ENCODE peak calls at places on chromosomes 11 and 22, in eight cellular contexts. H, M, Y, S, N, R, F and T are unnamed samples.

GRCh38 chr11:7469351-7469865 is 15.9 kb upstream of the OLFML1 start:
- DNase-seq in H (no peak), M (no peak), Y (no peak), S (no peak), N (no peak), R (no peak), F (no peak), T (no peak)

GRCh38 chr11:42521994-42522393 is 789.8 kb upstream of the API5 start:
- DNase-seq in H (no peak), M (no peak), Y (no peak), S (no peak), N (no peak), R (peak), F (no peak), T (no peak)

GRCh38 chr11:62923634-62924411 is 2.7 kb upstream of the CHRM1 start:
- DNase-seq in H (no peak), M (peak), Y (no peak), S (no peak), N (peak), R (no peak), F (no peak), T (no peak)

GRCh38 chr11:97355230-97355629 is 965.4 kb downstream of the JRKL start:
- DNase-seq in H (no peak), M (no peak), Y (no peak), S (no peak), N (no peak), R (no peak), F (no peak), T (no peak)

GRCh38 chr11:132312161-132312560 is 941.7 kb downstream of the NTM start:
- DNase-seq in H (peak), M (peak), Y (no peak), S (peak), N (no peak), R (peak), F (no peak), T (no peak)

GRCh38 chr11:3996651-3997050 is 97.9 kb upstream of the RRM1 start:
- DNase-seq in H (no peak), M (no peak), Y (no peak), S (no peak), N (no peak), R (no peak), F (no peak), T (no peak)

GRCh38 chr11:69479591-69480271 is 1.7 kb upstream of the LINC01488 start:
- DNase-seq in H (no peak), M (no peak), Y (peak), S (no peak), N (no peak), R (no peak), F (no peak), T (no peak)

GRCh38 chr11:76228122-76229000 is 22.1 kb upstream of the WNT11 start:
- DNase-seq in H (no peak), M (no peak), Y (peak), S (no peak), N (no peak), R (no peak), F (no peak), T (no peak)

GRCh38 chr11:92388380-92388779 is 163.8 kb downstream of the FAT3 start:
- DNase-seq in H (no peak), M (no peak), Y (no peak), S (no peak), N (no peak), R (no peak), F (no peak), T (no peak)

GRCh38 chr11:7004482-7004881 is 15.7 kb downstream of the ZNF214 start:
- DNase-seq in H (no peak), M (peak), Y (no peak), S (peak), N (no peak), R (peak), F (no peak), T (no peak)

GRCh38 chr11:105589346-105589745 is 20.5 kb upstream of the GRIA4 start:
- DNase-seq in H (no peak), M (no peak), Y (no peak), S (no peak), N (no peak), R (no peak), F (no peak), T (no peak)

GRCh38 chr11:50182486-50182885 is 149.8 kb downstream of the OR4C45 start:
- DNase-seq in H (no peak), M (no peak), Y (no peak), S (no peak), N (no peak), R (no peak), F (no peak), T (no peak)

GRCh38 chr11:111531687-111532364 is 8.7 kb upstream of the LAYN start:
- DNase-seq in H (peak), M (peak), Y (no peak), S (peak), N (no peak), R (peak), F (no peak), T (no peak)

GRCh38 chr11:70799386-70799785 is 401.1 kb downstream of the CTTN start:
- DNase-seq in H (no peak), M (no peak), Y (no peak), S (peak), N (no peak), R (no peak), F (no peak), T (no peak)

GRCh38 chr11:2729841-2730240 is 30.0 kb upstream of the KCNQ1OT1 start:
- DNase-seq in H (no peak), M (no peak), Y (no peak), S (no peak), N (no peak), R (no peak), F (no peak), T (no peak)

GRCh38 chr11:119374632-119375394 is 6.7 kb downstream of the USP2 start:
- DNase-seq in H (no peak), M (no peak), Y (no peak), S (no peak), N (peak), R (no peak), F (peak), T (no peak)

GRCh38 chr11:28521075-28521474 is 412.9 kb downstream of the METTL15 start:
- DNase-seq in H (no peak), M (no peak), Y (no peak), S (no peak), N (no peak), R (no peak), F (no peak), T (no peak)

GRCh38 chr11:86896486-86896885 is 58.7 kb downstream of the FZD4 start:
- DNase-seq in H (peak), M (no peak), Y (no peak), S (peak), N (no peak), R (peak), F (no peak), T (no peak)

GRCh38 chr11:44899959-44900358 is 50.7 kb downstream of the TP53I11 start:
- DNase-seq in H (peak), M (peak), Y (no peak), S (peak), N (no peak), R (peak), F (no peak), T (peak)

GRCh38 chr11:60345489-60345888 is 18.4 kb downstream of the MS4A6E start:
- DNase-seq in H (no peak), M (peak), Y (no peak), S (no peak), N (peak), R (no peak), F (no peak), T (peak)

GRCh38 chr11:130070109-130070828 is 575 bp downstream of the APLP2 start:
- DNase-seq in H (no peak), M (peak), Y (peak), S (no peak), N (peak), R (peak), F (peak), T (peak)

GRCh38 chr11:122439911-122440782 is 215.4 kb upstream of the UBASH3B start:
- DNase-seq in H (no peak), M (no peak), Y (peak), S (no peak), N (no peak), R (peak), F (peak), T (no peak)

GRCh38 chr11:111283945-111284481 is 14.3 kb upstream of the POU2AF3 start:
- DNase-seq in H (peak), M (no peak), Y (no peak), S (no peak), N (no peak), R (no peak), F (peak), T (no peak)

GRCh38 chr11:116835042-116835772 is 2.2 kb downstream of the APOA1 start:
- DNase-seq in H (no peak), M (peak), Y (no peak), S (no peak), N (no peak), R (no peak), F (no peak), T (no peak)

GRCh38 chr11:64233913-64234839 is at the start of gene VEGFB:
- DNase-seq in H (no peak), M (peak), Y (peak), S (no peak), N (no peak), R (peak), F (peak), T (peak)

GRCh38 chr22:30865656-30866055 is 102.9 kb downstream of the MORC2 start:
- DNase-seq in H (no peak), M (no peak), Y (no peak), S (no peak), N (peak), R (no peak), F (no peak), T (no peak)

GRCh38 chr11:87398913-87399312 is 361.2 kb downstream of the TMEM135 start:
- DNase-seq in H (no peak), M (no peak), Y (peak), S (no peak), N (no peak), R (peak), F (no peak), T (no peak)

GRCh38 chr11:8384199-8384821 is 120.6 kb upstream of the LMO1 start:
- DNase-seq in H (no peak), M (peak), Y (peak), S (no peak), N (no peak), R (peak), F (no peak), T (peak)

GRCh38 chr11:33536178-33536577 is 164.4 kb downstream of the C11orf91 start:
- DNase-seq in H (no peak), M (no peak), Y (no peak), S (no peak), N (no peak), R (no peak), F (no peak), T (no peak)

GRCh38 chr11:59754494-59754858 is 700 bp upstream of the STX3 start:
- DNase-seq in H (no peak), M (peak), Y (no peak), S (no peak), N (no peak), R (no peak), F (peak), T (no peak)

GRCh38 chr11:9901931-9902330 is 238.1 kb downstream of the SWAP70 start:
- DNase-seq in H (no peak), M (no peak), Y (no peak), S (no peak), N (no peak), R (no peak), F (no peak), T (no peak)

GRCh38 chr22:43226368-43226979 is 39.5 kb upstream of the TTLL12 start:
- DNase-seq in H (no peak), M (no peak), Y (no peak), S (no peak), N (no peak), R (peak), F (peak), T (peak)

GRCh38 chr22:45604239-45604711 is 67.4 kb upstream of the ATXN10 start:
- DNase-seq in H (no peak), M (no peak), Y (no peak), S (peak), N (no peak), R (no peak), F (no peak), T (no peak)

GRCh38 chr11:34495724-34496377 is 17.7 kb downstream of the ELF5 start:
- DNase-seq in H (no peak), M (no peak), Y (no peak), S (no peak), N (peak), R (no peak), F (no peak), T (no peak)

GRCh38 chr11:61482513-61482912 is 26.0 kb upstream of the LRRC10B start:
- DNase-seq in H (no peak), M (peak), Y (no peak), S (no peak), N (no peak), R (no peak), F (no peak), T (peak)
- TF ChIP-seq CTCF in H (peak), M (peak), Y (peak), S (peak), N (no peak), R (peak), F (no peak), T (peak)

DNA sequence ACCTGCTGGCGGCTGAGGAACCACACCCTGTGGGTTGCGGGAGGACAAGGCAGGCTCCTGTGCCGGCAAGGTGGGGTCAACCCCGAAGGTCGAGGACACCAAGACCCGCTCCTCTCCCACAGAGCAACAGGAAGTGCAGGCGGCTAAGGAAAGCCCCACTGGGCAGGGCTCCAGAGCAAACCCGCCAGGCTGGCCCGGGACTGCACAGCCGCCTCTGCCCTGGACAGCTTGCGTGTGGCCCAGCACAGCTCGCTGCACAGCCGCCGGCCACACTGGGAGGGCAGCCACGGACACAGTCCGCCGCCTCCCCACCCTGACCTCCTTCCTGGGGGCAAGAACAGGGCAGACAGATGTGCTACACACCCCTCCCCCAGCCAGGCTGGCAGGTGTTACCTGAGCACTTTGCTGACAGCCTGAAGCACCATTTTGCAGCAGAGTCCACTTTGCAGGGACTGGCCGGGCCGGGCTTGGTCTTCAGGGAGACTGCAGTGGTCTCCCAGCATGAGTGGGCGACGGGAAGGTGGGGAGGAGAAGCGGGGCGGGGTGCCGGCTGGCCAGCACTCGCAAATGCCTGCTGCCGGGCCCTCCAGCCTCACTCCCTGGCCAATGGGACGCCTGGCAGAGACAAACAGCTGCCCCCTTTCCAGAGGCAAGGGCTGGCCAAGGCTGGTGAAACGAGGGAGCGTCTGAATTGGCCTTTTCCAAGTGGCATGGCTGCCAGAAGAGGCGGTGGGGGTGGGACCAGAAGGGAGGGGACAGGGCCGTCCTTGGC is at the start of gene MOB2:
- DNase-seq in H (no peak), M (peak), Y (peak), S (no peak), N (no peak), R (peak), F (peak), T (no peak)
- H3K4me3 ChIP-seq in H (no peak), M (no peak), Y (peak), S (no peak), N (no peak), R (no peak), F (peak), T (no peak)

DNA sequence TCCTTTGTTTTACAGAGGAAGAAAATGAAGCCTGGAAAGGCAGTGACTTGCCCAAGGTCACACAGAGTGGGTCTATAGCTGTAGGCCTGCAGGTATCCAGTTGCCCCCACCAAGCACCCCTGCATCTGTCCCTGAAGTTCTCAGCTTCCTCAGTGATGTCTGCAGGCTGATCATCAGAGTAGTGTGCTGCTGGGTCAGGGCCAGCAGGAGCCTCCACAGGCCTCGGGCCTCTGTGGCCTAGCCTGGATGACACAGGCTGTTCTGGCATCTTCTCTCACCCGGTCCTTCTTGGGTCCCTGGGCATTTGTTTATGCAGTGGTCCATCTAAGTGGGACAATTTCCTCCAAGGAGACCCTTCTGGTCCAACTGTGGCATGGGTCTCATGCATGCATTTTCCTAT is 74.8 kb upstream of the E2F8 start:
- DNase-seq in H (no peak), M (no peak), Y (no peak), S (no peak), N (no peak), R (no peak), F (no peak), T (no peak)
- TF ChIP-seq CTCF in H (no peak), M (no peak), Y (no peak), S (no peak), N (no peak), R (no peak), F (no peak), T (no peak)

GRCh38 chr22:29032014-29032475 is 29.6 kb downstream of the C22orf31 start:
- DNase-seq in H (no peak), M (no peak), Y (no peak), S (no peak), N (no peak), R (no peak), F (no peak), T (no peak)

GRCh38 chr22:29031236-29031982 is 30.2 kb downstream of the C22orf31 start:
- DNase-seq in H (peak), M (no peak), Y (peak), S (peak), N (no peak), R (peak), F (peak), T (no peak)

GRCh38 chr22:29029202-29030000 is 32.2 kb downstream of the C22orf31 start:
- DNase-seq in H (no peak), M (no peak), Y (no peak), S (no peak), N (no peak), R (no peak), F (no peak), T (no peak)

GRCh38 chr22:29030016-29030617 is 31.5 kb downstream of the C22orf31 start:
- DNase-seq in H (no peak), M (no peak), Y (no peak), S (peak), N (no peak), R (peak), F (no peak), T (no peak)

DNA sequence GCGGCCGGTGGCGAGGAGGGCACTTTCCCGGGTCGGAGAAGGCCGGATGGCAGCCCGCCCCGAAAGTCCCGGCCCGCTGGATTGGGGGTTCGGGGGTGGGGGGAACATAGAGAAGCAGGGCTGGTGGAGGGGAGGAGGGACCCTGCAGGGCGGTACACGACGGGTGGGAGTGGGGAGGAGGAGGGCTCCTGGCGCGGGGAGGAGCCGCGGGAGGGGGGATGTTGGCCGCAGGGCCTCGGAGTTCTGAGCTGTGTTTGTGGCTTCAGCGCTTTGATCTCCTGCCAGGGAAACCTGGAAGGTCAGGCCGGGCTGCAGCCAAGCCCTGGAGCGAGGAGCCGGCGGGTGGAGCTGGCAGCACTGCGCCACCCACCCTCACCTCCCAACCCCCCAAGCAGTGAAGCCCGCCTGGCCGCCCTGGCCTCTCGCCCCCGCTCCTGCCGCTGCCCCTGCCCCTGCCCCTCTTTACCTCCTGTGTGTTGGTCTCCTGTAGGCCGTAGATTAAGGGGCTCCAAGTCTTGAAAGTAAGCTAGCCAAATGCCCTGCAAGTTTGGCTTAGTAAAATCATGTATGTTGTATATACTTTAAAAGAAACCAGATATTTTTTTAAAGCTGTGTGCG is 30.9 kb downstream of the C22orf31 start:
- DNase-seq in H (no peak), M (no peak), Y (peak), S (peak), N (peak), R (peak), F (peak), T (no peak)
- H3K4me3 ChIP-seq in H (peak), M (peak), Y (peak), S (peak), N (peak), R (peak), F (peak), T (no peak)

GRCh38 chr11:1453611-1454386 is 32.8 kb downstream of the MOB2 start:
- DNase-seq in H (no peak), M (peak), Y (no peak), S (no peak), N (no peak), R (no peak), F (no peak), T (peak)
- TF ChIP-seq CTCF in H (peak), M (peak), Y (peak), S (no peak), N (no peak), R (no peak), F (peak), T (peak)